ENCODE peak calls at places on chromosomes 12 and 14, in ten cellular contexts. L, B, Y, F, G, M, N, I, R and O are unnamed samples.

GRCh38 chr12:102602549-102602948 is 122.2 kb upstream of the IGF1 start:
- DNase-seq in I (no peak), Y (no peak), G (no peak), M (no peak), F (no peak), B (no peak), N (no peak), L (no peak), R (no peak), O (no peak)

GRCh38 chr14:58861546-58861945 is 223.8 kb downstream of the DACT1 start:
- DNase-seq in G (no peak), M (no peak), B (no peak), L (no peak), Y (no peak), I (no peak), F (no peak), N (no peak), R (no peak), O (no peak)

GRCh38 chr14:98931911-98932310 is 340.1 kb downstream of the BCL11B start:
- DNase-seq in I (peak; percentile 89), M (no peak), R (no peak), G (peak; percentile 74), F (no peak), B (no peak), Y (no peak), L (no peak), N (no peak), O (peak; percentile 72)

GRCh38 chr12:22529281-22530060 is 14.9 kb downstream of the C2CD5 start:
- DNase-seq in R (peak; percentile 59), L (no peak), M (no peak), Y (peak; percentile 68), G (no peak), N (no peak), B (peak; percentile 33), I (no peak), F (no peak), O (no peak)

GRCh38 chr12:53048033-53048779 is 1.7 kb upstream of the TNS2 start:
- DNase-seq in R (peak; percentile 68), Y (no peak), L (peak; percentile 93), B (peak; percentile 49), F (peak; percentile 82), M (peak; percentile 83), I (peak; percentile 49), N (peak; percentile 81), G (no peak), O (peak; percentile 69)

GRCh38 chr12:102344691-102345090 is 135.7 kb downstream of the IGF1 start:
- DNase-seq in B (no peak), G (no peak), M (no peak), N (no peak), R (no peak), L (no peak), Y (no peak), F (no peak), I (no peak), O (no peak)

GRCh38 chr12:49553512-49554088 is 14.3 kb downstream of the MCRS1 start:
- DNase-seq in N (no peak), L (peak; percentile 70), F (no peak), R (peak; percentile 58), I (no peak), M (no peak), Y (peak; percentile 86), G (no peak), B (peak; percentile 64), O (no peak)

GRCh38 chr14:38143170-38143569 is 64.5 kb upstream of the SSTR1 start:
- DNase-seq in Y (no peak), I (no peak), N (no peak), L (no peak), B (no peak), G (no peak), F (no peak), R (no peak), M (no peak), O (no peak)

GRCh38 chr12:27434673-27435565 is 11.6 kb upstream of the SMCO2 start:
- DNase-seq in N (no peak), Y (peak; percentile 54), M (peak; percentile 4), G (no peak), B (peak; percentile 17), L (peak; percentile 66), F (no peak), I (no peak), R (no peak), O (no peak)

GRCh38 chr12:55664826-55665225 is 28.1 kb downstream of the OR10P1 start:
- DNase-seq in B (no peak), R (no peak), Y (no peak), G (no peak), M (no peak), L (peak; percentile 35), I (no peak), F (no peak), N (no peak), O (no peak)

GRCh38 chr12:122965356-122965755 is 907 bp downstream of the ABCB9 start:
- DNase-seq in R (no peak), I (no peak), B (peak; percentile 40), L (peak; percentile 64), G (no peak), Y (no peak), F (no peak), M (no peak), N (no peak), O (peak; percentile 55)

GRCh38 chr12:32595251-32595650 is 83.8 kb upstream of the DNM1L start:
- DNase-seq in G (no peak), I (no peak), M (no peak), B (no peak), Y (no peak), F (no peak), L (no peak), N (no peak), R (no peak), O (no peak)

GRCh38 chr14:94173885-94174621 is at the start of gene PPP4R4:
- DNase-seq in I (peak; percentile 87), M (peak; percentile 76), B (peak; percentile 99), L (peak; percentile 99), F (peak; percentile 79), G (peak; percentile 73), Y (peak; percentile 97), R (peak; percentile 89), N (peak; percentile 83), O (peak; percentile 86)

GRCh38 chr12:56029666-56030293 is 8.9 kb downstream of the IKZF4 start:
- DNase-seq in I (peak; percentile 54), R (peak; percentile 71), G (no peak), Y (peak; percentile 84), B (peak; percentile 79), N (no peak), L (peak; percentile 83), M (peak; percentile 27), F (no peak), O (no peak)

GRCh38 chr14:34212574-34212973 is 249.5 kb downstream of the SPTSSA start:
- DNase-seq in B (no peak), M (no peak), N (no peak), F (no peak), Y (no peak), L (no peak), I (no peak), G (no peak), R (no peak), O (no peak)

GRCh38 chr14:23365353-23366162 is 586 bp upstream of the EFS start:
- DNase-seq in I (no peak), L (peak; percentile 78), G (no peak), R (no peak), Y (no peak), M (peak; percentile 64), B (peak; percentile 68), N (no peak), F (no peak), O (no peak)

GRCh38 chr12:42961395-42961794 is 371.8 kb upstream of the PRICKLE1 start:
- DNase-seq in B (no peak), Y (no peak), N (no peak), M (peak; percentile 5), I (no peak), L (no peak), F (peak; percentile 29), G (no peak), R (peak; percentile 35), O (no peak)
- H3K4me1 ChIP-seq in B (no peaks in the 10 kb centered on the region), Y (no peaks in the 10 kb centered on the region), N (peaks cover 13% of the 10 kb centered on the region), M (no peaks in the 10 kb centered on the region), I (no peaks in the 10 kb centered on the region), L (peaks cover 2% of the 10 kb centered on the region), F (peaks cover 3% of the 10 kb centered on the region), G (no peaks in the 10 kb centered on the region), R (no peaks in the 10 kb centered on the region), O (no peaks in the 10 kb centered on the region)

DNA sequence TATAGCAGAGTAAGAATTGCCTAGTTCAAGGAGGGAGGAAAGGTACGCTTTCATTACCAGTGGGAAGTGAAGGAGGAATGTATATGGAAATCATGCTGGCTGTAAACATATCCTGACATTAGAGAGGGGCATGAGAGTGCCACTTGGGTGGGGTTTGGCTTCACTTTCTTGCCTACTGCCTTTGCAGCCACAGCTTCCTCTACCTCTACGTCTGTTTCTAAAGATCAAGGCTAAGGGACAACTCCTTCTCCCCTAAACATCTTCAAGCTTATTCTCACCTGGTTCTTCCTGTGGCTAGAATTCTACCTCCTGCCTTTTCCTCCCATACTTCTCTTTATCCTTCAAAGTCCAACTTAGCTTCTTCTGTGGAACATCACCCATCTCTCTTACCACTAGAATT is 58.0 kb downstream of the SUSD6 start:
- DNase-seq in N (no peak), I (no peak), M (no peak), B (no peak), R (no peak), F (no peak), G (no peak), Y (no peak), L (no peak), O (no peak)
- H3K4me1 ChIP-seq in N (peaks cover 98% of the 10 kb centered on the region), I (peaks cover 58% of the 10 kb centered on the region), M (peaks cover 13% of the 10 kb centered on the region), B (peaks cover 40% of the 10 kb centered on the region), R (peaks cover 49% of the 10 kb centered on the region), F (peaks cover 21% of the 10 kb centered on the region), G (peaks cover 68% of the 10 kb centered on the region), Y (peaks cover 96% of the 10 kb centered on the region), L (peaks cover 32% of the 10 kb centered on the region), O (peaks cover 35% of the 10 kb centered on the region)

GRCh38 chr14:32085845-32086383 is 8.8 kb downstream of the ARHGAP5 start:
- DNase-seq in M (no peak), G (no peak), F (no peak), R (no peak), N (no peak), L (no peak), I (no peak), Y (no peak), B (no peak), O (no peak)
- H3K4me1 ChIP-seq in M (no peaks in the 10 kb centered on the region), G (peaks cover 51% of the 10 kb centered on the region), F (peaks cover 9% of the 10 kb centered on the region), R (peaks cover 67% of the 10 kb centered on the region), N (peaks cover 88% of the 10 kb centered on the region), L (peaks cover 6% of the 10 kb centered on the region), I (peaks cover 4% of the 10 kb centered on the region), Y (peaks cover 64% of the 10 kb centered on the region), B (peaks cover 52% of the 10 kb centered on the region), O (peaks cover 45% of the 10 kb centered on the region)

DNA sequence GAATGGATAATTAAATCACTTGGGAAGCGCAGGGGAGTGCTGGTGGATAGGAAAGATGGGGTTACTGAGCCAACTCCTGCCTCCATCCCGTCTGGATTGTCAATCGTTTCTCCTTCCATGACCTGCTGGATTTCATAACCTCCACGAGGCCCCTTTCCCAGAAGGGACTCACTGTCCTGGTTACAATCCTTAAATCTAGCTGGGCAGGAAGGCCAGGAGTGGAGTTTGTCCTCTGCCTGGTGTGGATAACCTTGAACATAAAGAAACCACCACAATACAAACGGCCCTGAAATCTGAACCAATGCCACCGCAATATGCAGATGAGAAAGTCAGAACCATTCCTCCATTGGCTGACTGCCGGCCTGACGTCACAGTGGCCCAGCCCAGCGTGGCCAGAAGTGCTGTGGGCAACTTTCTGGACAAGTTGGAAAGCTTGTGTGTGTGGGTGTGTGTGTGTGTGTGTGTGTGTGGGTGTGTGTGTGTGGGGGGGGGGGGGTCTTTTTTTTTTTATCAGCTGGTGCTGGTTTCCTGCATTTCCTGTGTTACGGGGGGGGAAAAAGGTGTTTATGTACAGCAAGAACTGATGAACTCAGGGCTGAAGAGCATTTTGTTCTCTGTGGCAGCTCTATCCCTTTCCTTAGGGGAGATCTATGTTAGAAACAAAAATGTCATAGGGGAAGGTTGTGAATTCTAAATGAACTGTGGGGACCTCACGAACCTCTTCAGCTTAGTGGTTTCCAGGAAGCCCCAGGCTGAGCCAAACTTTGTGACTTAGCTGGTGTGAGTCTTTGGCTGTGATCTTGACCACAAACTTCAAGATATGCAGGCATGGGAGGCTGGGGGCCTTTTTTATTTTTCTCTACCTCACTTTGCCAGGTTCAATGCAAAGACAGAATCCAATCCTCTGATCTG is 81.6 kb upstream of the MED13L start:
- DNase-seq in I (peak; percentile 72), N (peak; percentile 94), R (peak; percentile 92), B (peak; percentile 91), F (peak; percentile 86), M (peak; percentile 96), L (peak; percentile 95), Y (peak; percentile 74), G (peak; percentile 79), O (peak; percentile 83)
- H3K4me1 ChIP-seq in I (peaks cover 26% of the 10 kb centered on the region), N (peaks cover 15% of the 10 kb centered on the region), R (peaks cover 26% of the 10 kb centered on the region), B (no peaks in the 10 kb centered on the region), F (no peaks in the 10 kb centered on the region), M (no peaks in the 10 kb centered on the region), L (no peaks in the 10 kb centered on the region), Y (no peaks in the 10 kb centered on the region), G (peaks cover 13% of the 10 kb centered on the region), O (peaks cover 6% of the 10 kb centered on the region)